ENCODE peak calls at places on chromosomes 16 and 17, in ten cellular contexts. One of them, this sample, is unnamed.

GRCh38 chr17:6279659-6280058 is 155.3 kb downstream of the AIPL1 start:
- DNase-seq in HepG2: peak
- DNase-seq in GM12878: no peak
- DNase-seq in SK-N-SH: no peak
- DNase-seq in stomach: no peak
- DNase-seq in sigmoid colon: no peak
- DNase-seq in suprapubic skin: no peak
- DNase-seq in H1: peak
- DNase-seq in upper lobe of left lung: no peak
- DNase-seq in K562: peak
- DNase-seq in this sample: peak

GRCh38 chr16:2019919-2020831 is 590 bp downstream of the NPW start:
- DNase-seq in HepG2: no peak
- DNase-seq in GM12878: no peak
- DNase-seq in SK-N-SH: peak
- DNase-seq in stomach: no peak
- DNase-seq in sigmoid colon: no peak
- DNase-seq in suprapubic skin: no peak
- DNase-seq in H1: peak
- DNase-seq in upper lobe of left lung: peak
- DNase-seq in K562: peak
- DNase-seq in this sample: no peak

GRCh38 chr16:79334127-79334526 is 266.4 kb downstream of the MAF start:
- DNase-seq in HepG2: peak
- DNase-seq in GM12878: no peak
- DNase-seq in SK-N-SH: no peak
- DNase-seq in stomach: no peak
- DNase-seq in sigmoid colon: no peak
- DNase-seq in suprapubic skin: no peak
- DNase-seq in H1: peak
- DNase-seq in upper lobe of left lung: no peak
- DNase-seq in K562: peak
- DNase-seq in this sample: peak

GRCh38 chr16:30434852-30435251 is 5.0 kb upstream of the DCTPP1 start:
- DNase-seq in HepG2: no peak
- DNase-seq in GM12878: no peak
- DNase-seq in SK-N-SH: no peak
- DNase-seq in stomach: no peak
- DNase-seq in sigmoid colon: no peak
- DNase-seq in suprapubic skin: no peak
- DNase-seq in H1: no peak
- DNase-seq in upper lobe of left lung: no peak
- DNase-seq in K562: no peak
- DNase-seq in this sample: no peak

GRCh38 chr16:27766166-27766925 is 216.4 kb downstream of the KATNIP start:
- DNase-seq in HepG2: no peak
- DNase-seq in GM12878: no peak
- DNase-seq in SK-N-SH: no peak
- DNase-seq in stomach: no peak
- DNase-seq in sigmoid colon: no peak
- DNase-seq in suprapubic skin: no peak
- DNase-seq in H1: no peak
- DNase-seq in upper lobe of left lung: no peak
- DNase-seq in K562: no peak
- DNase-seq in this sample: no peak

GRCh38 chr17:54976316-54976715 is 7.8 kb downstream of the STXBP4 start:
- DNase-seq in HepG2: no peak
- DNase-seq in GM12878: no peak
- DNase-seq in SK-N-SH: no peak
- DNase-seq in stomach: no peak
- DNase-seq in sigmoid colon: no peak
- DNase-seq in suprapubic skin: no peak
- DNase-seq in H1: no peak
- DNase-seq in upper lobe of left lung: no peak
- DNase-seq in K562: no peak
- DNase-seq in this sample: no peak

GRCh38 chr17:37055511-37055910 is 106.8 kb downstream of the AATF start:
- DNase-seq in HepG2: no peak
- DNase-seq in GM12878: no peak
- DNase-seq in SK-N-SH: no peak
- DNase-seq in stomach: no peak
- DNase-seq in sigmoid colon: no peak
- DNase-seq in suprapubic skin: no peak
- DNase-seq in H1: no peak
- DNase-seq in upper lobe of left lung: no peak
- DNase-seq in K562: no peak
- DNase-seq in this sample: no peak

GRCh38 chr16:65445313-65446260 is 323.7 kb upstream of the CDH11 start:
- DNase-seq in HepG2: no peak
- DNase-seq in GM12878: no peak
- DNase-seq in SK-N-SH: no peak
- DNase-seq in stomach: no peak
- DNase-seq in sigmoid colon: no peak
- DNase-seq in suprapubic skin: no peak
- DNase-seq in H1: no peak
- DNase-seq in upper lobe of left lung: no peak
- DNase-seq in K562: no peak
- DNase-seq in this sample: no peak

GRCh38 chr17:67779098-67779672 is 46.1 kb upstream of the BPTF start:
- DNase-seq in HepG2: peak
- DNase-seq in GM12878: no peak
- DNase-seq in SK-N-SH: peak
- DNase-seq in stomach: peak
- DNase-seq in sigmoid colon: peak
- DNase-seq in suprapubic skin: no peak
- DNase-seq in H1: peak
- DNase-seq in upper lobe of left lung: peak
- DNase-seq in K562: peak
- DNase-seq in this sample: peak

GRCh38 chr17:7029659-7030058 is 6.2 kb upstream of the SLC16A13 start:
- DNase-seq in HepG2: no peak
- DNase-seq in GM12878: no peak
- DNase-seq in SK-N-SH: no peak
- DNase-seq in stomach: no peak
- DNase-seq in sigmoid colon: no peak
- DNase-seq in suprapubic skin: no peak
- DNase-seq in H1: no peak
- DNase-seq in upper lobe of left lung: no peak
- DNase-seq in K562: no peak
- DNase-seq in this sample: peak

GRCh38 chr17:80981062-80981902 is 10.4 kb upstream of the CHMP6 start:
- DNase-seq in HepG2: no peak
- DNase-seq in GM12878: no peak
- DNase-seq in SK-N-SH: peak
- DNase-seq in stomach: no peak
- DNase-seq in sigmoid colon: no peak
- DNase-seq in suprapubic skin: peak
- DNase-seq in H1: peak
- DNase-seq in upper lobe of left lung: peak
- DNase-seq in K562: no peak
- DNase-seq in this sample: no peak

GRCh38 chr17:29607557-29608195 is 14.7 kb downstream of the ANKRD13B start:
- DNase-seq in HepG2: no peak
- DNase-seq in GM12878: no peak
- DNase-seq in SK-N-SH: peak
- DNase-seq in stomach: no peak
- DNase-seq in sigmoid colon: no peak
- DNase-seq in suprapubic skin: no peak
- DNase-seq in H1: no peak
- DNase-seq in upper lobe of left lung: no peak
- DNase-seq in K562: no peak
- DNase-seq in this sample: no peak

GRCh38 chr16:14497245-14498082 is 132.6 kb downstream of the PARN start:
- DNase-seq in HepG2: peak
- DNase-seq in GM12878: no peak
- DNase-seq in SK-N-SH: no peak
- DNase-seq in stomach: no peak
- DNase-seq in sigmoid colon: no peak
- DNase-seq in suprapubic skin: no peak
- DNase-seq in H1: no peak
- DNase-seq in upper lobe of left lung: no peak
- DNase-seq in K562: no peak
- DNase-seq in this sample: no peak

DNA sequence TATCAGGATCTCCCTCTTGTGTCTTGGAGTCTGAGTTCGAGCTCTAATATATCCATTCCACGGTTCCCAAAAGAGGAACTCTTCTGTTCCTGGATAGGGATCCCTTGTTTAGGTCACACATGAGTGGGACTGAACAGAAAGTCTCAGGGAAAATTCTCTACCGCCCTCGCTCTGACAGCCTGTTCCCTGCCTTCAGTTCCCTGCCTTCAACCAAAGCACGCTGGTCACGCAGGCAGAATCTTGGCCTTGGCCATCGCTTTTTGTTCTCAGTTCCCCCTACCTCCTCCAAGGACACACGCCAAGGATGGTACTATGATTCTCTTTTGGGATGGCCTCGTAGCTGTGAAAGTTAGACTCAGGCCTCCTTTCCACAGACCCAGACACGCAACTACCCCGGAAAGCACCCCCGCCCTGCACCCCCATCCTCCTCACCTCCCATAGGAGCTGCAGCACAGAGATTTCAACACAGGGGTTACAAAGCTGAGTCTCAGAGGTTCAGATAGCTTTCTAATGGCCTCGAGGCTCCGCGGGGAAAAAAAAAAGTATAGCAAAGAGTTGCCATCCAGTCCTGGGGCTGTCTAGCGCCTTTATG is 1.5 kb upstream of the SHISA6 start:
- DNase-seq in HepG2: no peak
- DNase-seq in GM12878: no peak
- DNase-seq in SK-N-SH: no peak
- DNase-seq in stomach: no peak
- DNase-seq in sigmoid colon: no peak
- DNase-seq in suprapubic skin: no peak
- DNase-seq in H1: no peak
- DNase-seq in upper lobe of left lung: no peak
- DNase-seq in K562: no peak
- DNase-seq in this sample: no peak
- H3K4me3 ChIP-seq in HepG2: no peak
- H3K4me3 ChIP-seq in GM12878: no peak
- H3K4me3 ChIP-seq in SK-N-SH: no peak
- H3K4me3 ChIP-seq in stomach: peak
- H3K4me3 ChIP-seq in sigmoid colon: no peak
- H3K4me3 ChIP-seq in suprapubic skin: peak
- H3K4me3 ChIP-seq in H1: peak
- H3K4me3 ChIP-seq in upper lobe of left lung: no peak
- H3K4me3 ChIP-seq in K562: no peak
- H3K4me3 ChIP-seq in this sample: no peak

GRCh38 chr16:4734730-4735575 is 616 bp downstream of the DNAAF8 start:
- DNase-seq in HepG2: peak
- DNase-seq in GM12878: no peak
- DNase-seq in SK-N-SH: peak
- DNase-seq in stomach: peak
- DNase-seq in sigmoid colon: peak
- DNase-seq in suprapubic skin: peak
- DNase-seq in H1: peak
- DNase-seq in upper lobe of left lung: peak
- DNase-seq in K562: peak
- DNase-seq in this sample: peak
- TF ChIP-seq POLR2AphosphoS5 in HepG2: no peak
- TF ChIP-seq POLR2AphosphoS5 in GM12878: peak
- TF ChIP-seq POLR2AphosphoS5 in SK-N-SH: peak
- TF ChIP-seq POLR2AphosphoS5 in stomach: no peak
- TF ChIP-seq POLR2AphosphoS5 in sigmoid colon: no peak
- TF ChIP-seq POLR2AphosphoS5 in suprapubic skin: no peak
- TF ChIP-seq POLR2AphosphoS5 in H1: no peak
- TF ChIP-seq POLR2AphosphoS5 in upper lobe of left lung: no peak
- TF ChIP-seq POLR2AphosphoS5 in K562: no peak
- TF ChIP-seq POLR2AphosphoS5 in this sample: no peak

GRCh38 chr17:1169471-1169908 is 10.3 kb downstream of the ABR start:
- DNase-seq in HepG2: no peak
- DNase-seq in GM12878: no peak
- DNase-seq in SK-N-SH: no peak
- DNase-seq in stomach: no peak
- DNase-seq in sigmoid colon: no peak
- DNase-seq in suprapubic skin: no peak
- DNase-seq in H1: no peak
- DNase-seq in upper lobe of left lung: no peak
- DNase-seq in K562: no peak
- DNase-seq in this sample: no peak
- TF ChIP-seq EP300 in HepG2: no peak
- TF ChIP-seq EP300 in GM12878: no peak
- TF ChIP-seq EP300 in SK-N-SH: no peak
- TF ChIP-seq EP300 in stomach: no peak
- TF ChIP-seq EP300 in sigmoid colon: no peak
- TF ChIP-seq EP300 in suprapubic skin: no peak
- TF ChIP-seq EP300 in H1: no peak
- TF ChIP-seq EP300 in upper lobe of left lung: no peak
- TF ChIP-seq EP300 in K562: no peak
- TF ChIP-seq EP300 in this sample: no peak

GRCh38 chr17:73482674-73483293 is 161.5 kb downstream of the SDK2 start:
- DNase-seq in HepG2: no peak
- DNase-seq in GM12878: no peak
- DNase-seq in SK-N-SH: no peak
- DNase-seq in stomach: no peak
- DNase-seq in sigmoid colon: no peak
- DNase-seq in suprapubic skin: no peak
- DNase-seq in H1: no peak
- DNase-seq in upper lobe of left lung: no peak
- DNase-seq in K562: no peak
- DNase-seq in this sample: no peak

GRCh38 chr17:73478768-73479424 is 165.3 kb downstream of the SDK2 start:
- DNase-seq in HepG2: peak
- DNase-seq in GM12878: no peak
- DNase-seq in SK-N-SH: no peak
- DNase-seq in stomach: no peak
- DNase-seq in sigmoid colon: no peak
- DNase-seq in suprapubic skin: no peak
- DNase-seq in H1: peak
- DNase-seq in upper lobe of left lung: no peak
- DNase-seq in K562: peak
- DNase-seq in this sample: no peak

GRCh38 chr17:73482251-73482661 is 162.0 kb downstream of the SDK2 start:
- DNase-seq in HepG2: no peak
- DNase-seq in GM12878: no peak
- DNase-seq in SK-N-SH: no peak
- DNase-seq in stomach: no peak
- DNase-seq in sigmoid colon: no peak
- DNase-seq in suprapubic skin: no peak
- DNase-seq in H1: no peak
- DNase-seq in upper lobe of left lung: no peak
- DNase-seq in K562: no peak
- DNase-seq in this sample: no peak

GRCh38 chr17:73481672-73482071 is 162.6 kb downstream of the SDK2 start:
- DNase-seq in HepG2: no peak
- DNase-seq in GM12878: no peak
- DNase-seq in SK-N-SH: no peak
- DNase-seq in stomach: no peak
- DNase-seq in sigmoid colon: no peak
- DNase-seq in suprapubic skin: no peak
- DNase-seq in H1: no peak
- DNase-seq in upper lobe of left lung: no peak
- DNase-seq in K562: no peak
- DNase-seq in this sample: no peak

DNA sequence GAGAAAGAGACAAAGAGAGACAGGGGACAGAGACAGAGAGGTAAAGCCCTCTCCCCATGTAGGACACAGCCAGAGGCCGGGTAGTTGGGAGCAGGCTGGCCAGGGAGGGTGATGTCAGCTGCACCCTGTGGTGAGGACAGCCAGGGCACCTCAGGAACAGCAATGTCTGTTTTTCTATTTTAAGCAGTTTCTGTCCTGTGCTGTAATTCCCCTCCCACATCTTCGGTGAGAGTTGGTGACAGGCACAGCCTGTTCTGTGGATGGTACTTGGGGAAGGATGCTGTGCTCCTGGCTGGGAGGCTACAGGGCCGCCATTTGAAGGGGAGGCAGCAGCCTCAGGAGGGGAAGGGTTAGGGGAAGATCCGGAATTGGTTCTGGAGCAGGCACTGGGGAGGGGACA is 163.5 kb downstream of the SDK2 start:
- DNase-seq in HepG2: no peak
- DNase-seq in GM12878: no peak
- DNase-seq in SK-N-SH: no peak
- DNase-seq in stomach: no peak
- DNase-seq in sigmoid colon: no peak
- DNase-seq in suprapubic skin: no peak
- DNase-seq in H1: no peak
- DNase-seq in upper lobe of left lung: no peak
- DNase-seq in K562: no peak
- DNase-seq in this sample: no peak
- H3K4me3 ChIP-seq in HepG2: no peak
- H3K4me3 ChIP-seq in GM12878: no peak
- H3K4me3 ChIP-seq in SK-N-SH: no peak
- H3K4me3 ChIP-seq in stomach: no peak
- H3K4me3 ChIP-seq in sigmoid colon: no peak
- H3K4me3 ChIP-seq in suprapubic skin: no peak
- H3K4me3 ChIP-seq in H1: no peak
- H3K4me3 ChIP-seq in upper lobe of left lung: no peak
- H3K4me3 ChIP-seq in K562: no peak
- H3K4me3 ChIP-seq in this sample: no peak